ENCODE peak calls at places on chromosomes 16 and 17, in nine cellular contexts. W is PC-9, H is HCT116, G is MM.1S, C is GM23338, Z is OCI-LY7, K is GM23248, F is SK-N-SH, B is hepatocyte. N is an unnamed sample.

GRCh38 chr17:38709104-38709820 is 4.2 kb downstream of the MLLT6 start:
- DNase-seq in W (no peak), H (no peak), G (no peak), C (no peak), Z (no peak), K (no peak), F (no peak), B (no peak), N (no peak)

GRCh38 chr16:84897911-84898377 is 78.2 kb downstream of the CRISPLD2 start:
- DNase-seq in W (no peak), H (no peak), G (no peak), C (no peak), Z (peak; percentile 44), K (no peak), F (no peak), B (no peak), N (no peak)

GRCh38 chr17:70767102-70767701 is 597.9 kb downstream of the KCNJ2 start:
- DNase-seq in W (no peak), H (peak; percentile 42), G (peak; percentile 49), C (peak; percentile 60), Z (peak; percentile 43), K (peak; percentile 61), F (peak; percentile 60), B (peak; percentile 56), N (peak; percentile 71)

GRCh38 chr16:51147776-51148673 is 3.0 kb downstream of the SALL1 start:
- DNase-seq in W (no peak), H (no peak), G (no peak), C (no peak), Z (no peak), K (peak; percentile 18), F (no peak), B (no peak), N (no peak)

GRCh38 chr16:53980675-53981074 is 276.7 kb downstream of the FTO start:
- DNase-seq in W (no peak), H (no peak), G (no peak), C (no peak), Z (no peak), K (no peak), F (no peak), B (no peak), N (no peak)

GRCh38 chr16:55100100-55100499 is 169.4 kb downstream of the IRX5 start:
- DNase-seq in W (no peak), H (no peak), G (no peak), C (no peak), Z (no peak), K (no peak), F (no peak), B (no peak), N (no peak)

GRCh38 chr16:50311891-50312501 is 45.6 kb downstream of the ADCY7 start:
- DNase-seq in W (no peak), H (no peak), G (no peak), C (no peak), Z (no peak), K (no peak), F (no peak), B (no peak), N (no peak)

GRCh38 chr17:21194210-21194609 is 19.8 kb downstream of the TMEM11 start:
- DNase-seq in W (no peak), H (no peak), G (no peak), C (no peak), Z (no peak), K (peak; percentile 30), F (peak; percentile 39), B (no peak), N (no peak)

GRCh38 chr17:78268960-78269892 is 37.8 kb downstream of the TMEM235 start:
- DNase-seq in W (no peak), H (no peak), G (no peak), C (peak; percentile 79), Z (no peak), K (no peak), F (peak; percentile 83), B (peak; percentile 75), N (no peak)

GRCh38 chr17:48125829-48126612 is 18.5 kb downstream of the SNX11 start:
- DNase-seq in W (no peak), H (no peak), G (no peak), C (no peak), Z (no peak), K (no peak), F (peak; percentile 39), B (no peak), N (no peak)

GRCh38 chr17:75031972-75032895 is 14.5 kb downstream of the ATP5PD start:
- DNase-seq in W (peak; percentile 53), H (peak; percentile 38), G (no peak), C (peak; percentile 63), Z (no peak), K (peak; percentile 95), F (peak; percentile 89), B (peak; percentile 71), N (peak; percentile 63)

GRCh38 chr16:79137528-79137927 is 463.0 kb downstream of the MAF start:
- DNase-seq in W (no peak), H (no peak), G (no peak), C (no peak), Z (no peak), K (no peak), F (peak; percentile 5), B (no peak), N (no peak)
- H3K9me2 ChIP-seq in W (no peaks in the 10 kb centered on the region), H (no peaks in the 10 kb centered on the region), G (no peaks in the 10 kb centered on the region), C (no peaks in the 10 kb centered on the region), Z (no peaks in the 10 kb centered on the region), K (no peaks in the 10 kb centered on the region), F (no peaks in the 10 kb centered on the region), B (no peaks in the 10 kb centered on the region), N (no peaks in the 10 kb centered on the region)

GRCh38 chr16:88764913-88765349 is 20.1 kb downstream of the PIEZO1 start:
- DNase-seq in W (peak; percentile 98), H (no peak), G (no peak), C (peak; percentile 49), Z (no peak), K (peak; percentile 36), F (no peak), B (peak; percentile 83), N (no peak)
- H3K9me2 ChIP-seq in W (no peaks in the 10 kb centered on the region), H (no peaks in the 10 kb centered on the region), G (no peaks in the 10 kb centered on the region), C (no peaks in the 10 kb centered on the region), Z (no peaks in the 10 kb centered on the region), K (no peaks in the 10 kb centered on the region), F (no peaks in the 10 kb centered on the region), B (no peaks in the 10 kb centered on the region), N (no peaks in the 10 kb centered on the region)

DNA sequence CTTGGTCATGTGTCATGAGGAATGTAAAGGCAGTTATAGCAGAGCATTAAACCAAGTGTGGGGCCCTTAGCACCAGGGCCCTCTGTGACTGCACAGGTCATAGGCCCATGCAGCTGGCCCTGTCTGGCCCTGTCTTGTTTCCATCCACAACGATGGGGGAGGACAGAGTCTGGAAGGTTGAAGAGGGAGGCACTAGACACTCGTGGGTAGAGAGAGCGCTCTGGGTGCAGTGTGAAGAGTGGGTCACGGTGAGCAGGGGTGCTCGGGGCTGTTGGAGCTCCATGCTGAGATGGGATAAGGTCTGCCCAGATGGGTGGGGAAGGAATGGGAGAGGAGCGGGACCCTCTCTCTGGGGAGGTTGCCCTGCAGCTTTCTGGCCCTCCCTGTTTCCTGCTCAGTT is 12.8 kb upstream of the KSR1 start:
- DNase-seq in W (no peak), H (no peak), G (no peak), C (no peak), Z (no peak), K (no peak), F (no peak), B (no peak), N (no peak)
- H3K9me2 ChIP-seq in W (no peaks in the 10 kb centered on the region), H (no peaks in the 10 kb centered on the region), G (no peaks in the 10 kb centered on the region), C (no peaks in the 10 kb centered on the region), Z (no peaks in the 10 kb centered on the region), K (no peaks in the 10 kb centered on the region), F (no peaks in the 10 kb centered on the region), B (no peaks in the 10 kb centered on the region), N (no peaks in the 10 kb centered on the region)

GRCh38 chr16:60582528-60582927 is 1453.7 kb downstream of the CDH8 start:
- DNase-seq in W (no peak), H (no peak), G (no peak), C (no peak), Z (no peak), K (no peak), F (no peak), B (no peak), N (no peak)
- H3K9me2 ChIP-seq in W (no peaks in the 10 kb centered on the region), H (no peaks in the 10 kb centered on the region), G (no peaks in the 10 kb centered on the region), C (no peaks in the 10 kb centered on the region), Z (no peaks in the 10 kb centered on the region), K (no peaks in the 10 kb centered on the region), F (no peaks in the 10 kb centered on the region), B (no peaks in the 10 kb centered on the region), N (no peaks in the 10 kb centered on the region)

GRCh38 chr16:68244481-68244902 is 681 bp upstream of the PLA2G15 start:
- DNase-seq in W (no peak), H (no peak), G (no peak), C (no peak), Z (no peak), K (no peak), F (peak; percentile 38), B (no peak), N (no peak)

GRCh38 chr16:68244903-68245853 is at the start of gene PLA2G15:
- DNase-seq in W (peak; percentile 70), H (peak; percentile 83), G (peak; percentile 90), C (peak; percentile 97), Z (peak; percentile 94), K (peak; percentile 97), F (peak; percentile 100), B (peak; percentile 96), N (peak; percentile 98)

GRCh38 chr16:68246671-68247070 is 1.5 kb downstream of the PLA2G15 start:
- DNase-seq in W (no peak), H (no peak), G (peak; percentile 41), C (no peak), Z (no peak), K (peak; percentile 34), F (no peak), B (no peak), N (no peak)

GRCh38 chr16:68247400-68247799 is 2.2 kb downstream of the PLA2G15 start:
- DNase-seq in W (no peak), H (no peak), G (no peak), C (no peak), Z (no peak), K (no peak), F (no peak), B (no peak), N (no peak)

GRCh38 chr16:68246121-68246520 is 948 bp downstream of the PLA2G15 start:
- DNase-seq in W (no peak), H (no peak), G (no peak), C (no peak), Z (no peak), K (no peak), F (no peak), B (no peak), N (no peak)
- H3K9me2 ChIP-seq in W (no peaks in the 10 kb centered on the region), H (no peaks in the 10 kb centered on the region), G (no peaks in the 10 kb centered on the region), C (no peaks in the 10 kb centered on the region), Z (no peaks in the 10 kb centered on the region), K (no peaks in the 10 kb centered on the region), F (no peaks in the 10 kb centered on the region), B (no peaks in the 10 kb centered on the region), N (no peaks in the 10 kb centered on the region)

N was measured in Karpas-422.